ENCODE peak calls at places on chromosomes 5 and 9, in seven cellular contexts. A is fibroblast of the conjunctiva; P is stimulated activated CD4-positive, alpha-beta T cell treated with anti-CD3 and anti-CD28 coated beads, Interleukin-4, amount 100 ng/mL, for 1 hour; F is KBM-7; G is naive thymus-derived CD8-positive, alpha-beta T cell; K is activated CD4-positive, alpha-beta T cell treated with anti-CD3 and anti-CD28 coated beads, Interleukin-2, amount 50 U/mL, for 48 hours; B is activated T-cell treated with anti-CD3 and anti-CD28 coated beads, Interleukin-2, amount 50 U/mL, for 48 hours. R is an unnamed sample.

GRCh38 chr9:91948061-91948422 is 2.0 kb downstream of the ROR2 start:
- DNase-seq in A (no peak), P (no peak), F (no peak), G (no peak), K (no peak), B (no peak), R (no peak)

GRCh38 chr5:137486707-137487106 is 12.4 kb downstream of the SPOCK1 start:
- DNase-seq in A (no peak), P (no peak), F (no peak), G (no peak), K (no peak), B (no peak), R (no peak)

GRCh38 chr5:75707911-75708509 is 9.2 kb downstream of the POC5 start:
- DNase-seq in A (no peak), P (no peak), F (no peak), G (no peak), K (no peak), B (no peak), R (no peak)

GRCh38 chr9:127181595-127182190 is 59.3 kb upstream of the ANGPTL2 start:
- DNase-seq in A (no peak), P (no peak), F (no peak), G (no peak), K (no peak), B (no peak), R (no peak)

GRCh38 chr9:129398901-129399300 is 220.8 kb upstream of the IER5L start:
- DNase-seq in A (no peak), P (no peak), F (no peak), G (peak), K (no peak), B (no peak), R (no peak)

GRCh38 chr9:129520082-129520481 is 100.8 kb downstream of the C9orf50 start:
- DNase-seq in A (no peak), P (no peak), F (no peak), G (no peak), K (no peak), B (no peak), R (no peak)

GRCh38 chr9:32419921-32420320 is 35.5 kb downstream of the ACO1 start:
- DNase-seq in A (no peak), P (no peak), F (no peak), G (no peak), K (no peak), B (no peak), R (no peak)

GRCh38 chr9:121581775-121582600 is 69.4 kb upstream of the DAB2IP start:
- DNase-seq in A (no peak), P (no peak), F (no peak), G (no peak), K (no peak), B (no peak), R (peak)

GRCh38 chr9:123929177-123929869 is 603 bp downstream of the DENND1A start:
- DNase-seq in A (no peak), P (peak), F (peak), G (no peak), K (peak), B (no peak), R (no peak)

GRCh38 chr9:32117291-32117690 is 267.2 kb upstream of the ACO1 start:
- DNase-seq in A (no peak), P (no peak), F (no peak), G (no peak), K (no peak), B (no peak), R (no peak)

GRCh38 chr5:93890657-93891056 is 149.3 kb upstream of the POU5F2 start:
- DNase-seq in A (no peak), P (no peak), F (no peak), G (no peak), K (no peak), B (no peak), R (no peak)

GRCh38 chr5:82174128-82174918 is 103.8 kb downstream of the RPS23 start:
- DNase-seq in A (no peak), P (peak), F (peak), G (peak), K (peak), B (peak), R (no peak)

GRCh38 chr5:59592101-59592500 is 301.4 kb downstream of the PDE4D start:
- DNase-seq in A (peak), P (no peak), F (no peak), G (no peak), K (no peak), B (no peak), R (no peak)

GRCh38 chr5:150469718-150470470 is 20.4 kb upstream of the RPS14 start:
- DNase-seq in A (peak), P (no peak), F (no peak), G (no peak), K (no peak), B (no peak), R (no peak)

GRCh38 chr5:580436-580835 is 31.7 kb upstream of the CEP72 start:
- DNase-seq in A (no peak), P (no peak), F (no peak), G (no peak), K (no peak), B (no peak), R (no peak)

GRCh38 chr9:113563856-113564514 is 100.5 kb downstream of the RGS3 start:
- DNase-seq in A (no peak), P (no peak), F (no peak), G (peak), K (no peak), B (no peak), R (no peak)